ENCODE peak calls at places on chromosome 6, in ten cellular contexts. X is hepatocyte, W is pancreas, T is OCI-LY7, L is cardiac muscle cell, I is adrenal gland, B is lower lobe of right lung, A is fibroblast of lung, O is bronchial epithelial cell, N is choroid plexus epithelial cell. P is an unnamed sample.

GRCh38 chr6:71745525-71745924 is 140.8 kb upstream of the RIMS1 start:
- DNase-seq in X (no peak), A (no peak), L (no peak), O (no peak), W (no peak), N (no peak), B (no peak), I (no peak), T (no peak), P (no peak)

GRCh38 chr6:8539446-8539845 is 104.1 kb upstream of the SLC35B3 start:
- DNase-seq in I (no peak), A (peak), O (peak), B (no peak), N (peak), L (peak), T (peak), X (no peak), W (no peak), P (peak)

GRCh38 chr6:157550114-157550989 is 169.4 kb downstream of the ZDHHC14 start:
- DNase-seq in O (no peak), W (no peak), I (no peak), A (no peak), L (no peak), N (no peak), T (no peak), X (no peak), B (no peak), P (no peak)

GRCh38 chr6:104699598-104700329 is 160.0 kb downstream of the HACE1 start:
- DNase-seq in L (peak), O (no peak), T (no peak), X (no peak), B (no peak), N (no peak), W (no peak), A (no peak), I (no peak), P (no peak)

GRCh38 chr6:56406276-56407269 is 159.2 kb upstream of the COL21A1 start:
- DNase-seq in A (no peak), L (no peak), O (no peak), B (no peak), T (no peak), X (no peak), W (no peak), I (no peak), N (no peak), P (no peak)

GRCh38 chr6:135033238-135033637 is 21.4 kb downstream of the HBS1L start:
- DNase-seq in W (peak), L (no peak), N (no peak), A (no peak), X (no peak), O (no peak), I (no peak), B (no peak), T (no peak), P (peak)

GRCh38 chr6:115814907-115815306 is 245.8 kb downstream of the FRK start:
- DNase-seq in I (no peak), T (no peak), W (no peak), O (no peak), X (no peak), B (no peak), N (no peak), A (no peak), L (no peak), P (no peak)

GRCh38 chr6:89117285-89118108 is at the start of gene SRSF12:
- DNase-seq in O (no peak), L (peak), W (peak), I (peak), N (peak), X (peak), T (no peak), B (peak), A (peak), P (peak)

GRCh38 chr6:98845201-98846020 is 11.0 kb downstream of the POU3F2 start:
- DNase-seq in L (peak), I (peak), T (peak), B (peak), O (peak), W (peak), N (peak), X (peak), A (peak), P (peak)

GRCh38 chr6:110400208-110400607 is 15.2 kb downstream of the DDO start:
- DNase-seq in B (no peak), A (no peak), N (no peak), I (no peak), W (no peak), T (no peak), X (no peak), O (no peak), L (no peak), P (no peak)

GRCh38 chr6:30893666-30894065 is 9.3 kb downstream of the DDR1 start:
- DNase-seq in L (no peak), O (no peak), X (no peak), I (no peak), T (no peak), N (no peak), W (no peak), B (no peak), A (no peak), P (no peak)

GRCh38 chr6:72621243-72622093 is at the start of gene KCNQ5:
- DNase-seq in X (peak), I (no peak), T (peak), N (peak), L (peak), B (peak), W (no peak), A (peak), O (no peak), P (peak)

GRCh38 chr6:28940294-28940858 is 16.6 kb upstream of the TRIM27 start:
- DNase-seq in B (no peak), N (no peak), I (peak), W (peak), T (no peak), A (no peak), O (peak), L (peak), X (peak), P (peak)

DNA sequence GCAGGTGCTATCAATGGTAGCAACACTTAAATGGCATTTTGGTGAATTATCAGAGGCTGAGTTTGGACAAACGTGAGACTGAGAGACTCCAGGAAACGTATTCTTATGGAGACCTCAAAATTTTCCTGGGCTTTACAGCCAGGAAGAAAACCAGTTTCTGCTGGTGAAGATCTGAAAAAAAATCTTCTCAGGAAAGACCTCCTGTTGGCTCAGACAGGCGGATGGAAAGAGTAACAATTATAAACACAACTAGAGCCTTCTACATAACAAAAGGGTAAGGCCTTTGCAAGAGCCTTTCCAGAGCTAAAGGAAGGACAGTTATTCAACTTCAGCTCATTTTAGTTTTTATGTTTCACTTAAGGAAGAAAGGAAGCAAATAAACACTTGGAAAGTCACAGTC is 274.4 kb downstream of the THBS2 start:
- DNase-seq in N (no peak), W (no peak), L (no peak), I (no peak), T (no peak), X (no peak), O (no peak), B (no peak), A (no peak), P (no peak)
- H3K4me3 ChIP-seq in N (no peak), W (no peak), L (no peak), I (no peak), T (no peak), X (no peak), O (no peak), B (no peak), A (no peak), P (no peak)

DNA sequence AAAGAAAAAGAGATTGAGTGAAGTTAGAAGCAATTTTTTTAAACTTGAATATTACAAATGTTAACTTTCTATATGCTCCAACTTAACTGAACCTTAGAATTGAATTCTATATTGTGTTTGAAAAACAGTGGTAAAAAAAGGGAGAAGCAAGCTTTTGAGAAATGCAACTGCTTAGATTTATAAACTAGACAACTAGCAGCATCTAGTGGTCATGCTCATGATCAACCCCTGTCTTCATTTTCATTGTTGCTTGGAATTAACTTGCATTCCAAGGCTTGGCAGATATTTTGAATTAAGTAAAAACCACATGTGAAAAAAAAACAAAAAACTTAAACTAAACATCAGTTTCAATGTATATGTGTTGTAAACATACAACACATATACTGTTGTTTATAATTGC is 113.1 kb downstream of the C6orf58 start:
- DNase-seq in A (peak), N (peak), T (no peak), L (peak), I (no peak), B (no peak), O (peak), W (no peak), X (peak), P (peak)
- TF ChIP-seq CTCF in A (peak), N (peak), T (peak), L (peak), I (peak), B (no peak), O (peak), W (no peak), X (peak), P (peak)

DNA sequence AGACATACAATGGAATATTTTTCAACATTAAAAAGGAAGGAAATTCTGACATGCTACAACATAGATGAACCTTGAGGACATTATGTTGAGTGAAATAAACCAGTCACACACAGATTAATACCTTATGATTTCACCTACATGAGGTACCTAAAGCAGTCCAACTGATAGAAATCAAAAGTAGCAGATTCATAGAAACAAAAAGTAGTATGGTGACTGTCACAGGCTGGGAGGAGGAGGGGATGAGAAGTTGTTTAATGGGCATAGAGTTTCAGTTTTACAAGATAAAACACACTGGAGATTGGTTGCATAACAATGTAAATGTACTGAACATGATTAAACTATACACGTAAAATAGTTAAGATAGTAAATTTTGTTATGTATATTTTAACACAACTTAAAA is 48.5 kb upstream of the OLIG3 start:
- DNase-seq in W (no peak), B (no peak), T (no peak), A (no peak), L (no peak), O (no peak), I (no peak), X (no peak), N (no peak), P (no peak)
- H3K4me3 ChIP-seq in W (no peak), B (no peak), T (no peak), A (no peak), L (no peak), O (no peak), I (no peak), X (no peak), N (no peak), P (no peak)

GRCh38 chr6:39793528-39793927 is 1.4 kb downstream of the DAAM2 start:
- DNase-seq in B (no peak), T (no peak), N (no peak), O (no peak), W (no peak), L (no peak), I (no peak), A (no peak), X (no peak), P (no peak)

GRCh38 chr6:39790772-39791171 is 1.4 kb upstream of the DAAM2 start:
- DNase-seq in I (no peak), W (peak), L (no peak), A (peak), O (no peak), T (no peak), X (no peak), B (no peak), N (no peak), P (no peak)

GRCh38 chr6:39792501-39793450 is 600 bp downstream of the DAAM2 start:
- DNase-seq in B (no peak), W (no peak), L (no peak), I (no peak), X (no peak), T (no peak), O (no peak), A (no peak), N (no peak), P (no peak)

GRCh38 chr6:39791311-39791710 is 865 bp upstream of the DAAM2 start:
- DNase-seq in I (no peak), N (no peak), T (peak), B (no peak), A (no peak), L (no peak), O (no peak), W (no peak), X (no peak), P (no peak)

DNA sequence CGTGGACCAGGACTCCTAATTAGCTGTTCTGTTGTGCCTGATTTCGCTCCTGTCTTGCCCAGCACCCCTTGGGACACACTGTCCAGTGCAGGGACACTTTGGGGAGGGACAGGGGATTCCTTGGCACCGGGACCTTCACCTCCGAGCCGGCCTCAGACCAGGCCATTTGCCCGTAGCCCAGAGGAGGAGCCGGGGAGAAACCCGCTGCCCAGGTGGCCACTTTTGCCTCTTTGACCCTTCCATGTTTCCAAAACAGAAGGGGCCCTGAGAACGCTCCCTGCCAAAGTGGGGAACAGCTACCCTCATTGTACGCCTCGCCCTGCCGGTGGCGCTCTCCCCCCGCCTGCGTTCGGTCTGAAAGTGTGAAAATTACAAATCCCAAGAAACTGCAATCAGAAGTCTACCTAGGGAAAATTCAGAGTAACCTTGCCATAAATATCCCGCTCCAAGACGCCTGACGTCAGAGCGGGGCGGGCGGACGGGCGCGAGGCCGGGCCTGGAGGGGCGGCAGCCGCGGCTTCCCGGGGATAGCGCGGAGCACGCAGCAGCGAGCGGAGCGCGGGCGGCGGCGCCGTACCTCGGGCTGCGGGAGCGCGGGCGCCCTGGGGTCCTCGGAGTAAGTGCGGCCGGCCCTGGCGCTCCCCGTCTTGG is at the start of gene DAAM2:
- DNase-seq in W (peak), B (peak), O (no peak), L (peak), I (peak), N (peak), A (peak), X (peak), T (no peak), P (peak)
- TF ChIP-seq CTCF in W (no peak), B (no peak), O (no peak), L (peak), I (no peak), N (peak), A (peak), X (peak), T (no peak), P (no peak)

GRCh38 chr6:154246723-154247118 is 109.9 kb downstream of the IPCEF1 start:
- DNase-seq in N (no peak), W (no peak), I (no peak), A (no peak), B (no peak), O (no peak), X (no peak), T (no peak), L (no peak), P (no peak)
- H3K4me3 ChIP-seq in N (no peak), W (peak), I (no peak), A (no peak), B (peak), O (no peak), X (no peak), T (no peak), L (no peak), P (no peak)

GRCh38 chr6:37314803-37315515 is 38.8 kb upstream of the RNF8 start:
- DNase-seq in T (peak), L (peak), A (peak), X (peak), I (no peak), N (peak), W (peak), B (no peak), O (peak), P (peak)
- TF ChIP-seq CTCF in T (peak), L (peak), A (peak), X (peak), I (peak), N (peak), W (peak), B (peak), O (peak), P (peak)